ENCODE peak calls at places on chromosome 1, in seven cellular contexts. B is GM06990, A is neural progenitor cell, F is bronchial epithelial cell, G is adipocyte, K is WERI-Rb-1, J is K562. D is an unnamed sample. For H3K36me3, the result is how much of the 10 kb centered on the place peaks cover.

GRCh38 chr1:78472851-78473496 is 17.8 kb upstream of the PTGFR start:
- DNase-seq in B (no peak), A (no peak), F (no peak), G (peak), K (no peak), J (no peak), D (no peak)

GRCh38 chr1:219580019-219580676 is 32.8 kb downstream of the ZC3H11B start:
- DNase-seq in B (no peak), A (no peak), F (no peak), G (no peak), K (no peak), J (no peak), D (no peak)

GRCh38 chr1:82392513-82392912 is 591.8 kb downstream of the ADGRL2 start:
- DNase-seq in B (no peak), A (no peak), F (peak), G (peak), K (no peak), J (no peak), D (no peak)

GRCh38 chr1:203252678-203253077 is 23.2 kb upstream of the CHIT1 start:
- DNase-seq in B (no peak), A (no peak), F (no peak), G (no peak), K (peak), J (no peak), D (no peak)

GRCh38 chr1:90488451-90488850 is 228.7 kb downstream of the BARHL2 start:
- DNase-seq in B (no peak), A (no peak), F (no peak), G (peak), K (no peak), J (no peak), D (no peak)

GRCh38 chr1:236786453-236786852 is 8.6 kb upstream of the MTR start:
- DNase-seq in B (no peak), A (no peak), F (no peak), G (no peak), K (no peak), J (no peak), D (no peak)

GRCh38 chr1:11680270-11681070 is 478 bp downstream of the MAD2L2 start:
- DNase-seq in B (no peak), A (peak), F (no peak), G (no peak), K (no peak), J (peak), D (no peak)

GRCh38 chr1:164709108-164709507 is 150.1 kb downstream of the PBX1 start:
- DNase-seq in B (no peak), A (no peak), F (no peak), G (peak), K (no peak), J (no peak), D (no peak)

GRCh38 chr1:203177471-203178039 is 1.9 kb upstream of the MYBPH start:
- DNase-seq in B (no peak), A (peak), F (peak), G (peak), K (peak), J (no peak), D (no peak)

GRCh38 chr1:243354511-243355153 is 98.8 kb downstream of the SDCCAG8 start:
- DNase-seq in B (no peak), A (no peak), F (no peak), G (peak), K (no peak), J (no peak), D (no peak)

GRCh38 chr1:44545961-44546360 is 128.3 kb downstream of the TMEM53 start:
- DNase-seq in B (no peak), A (no peak), F (peak), G (no peak), K (no peak), J (no peak), D (no peak)

GRCh38 chr1:219805191-219805590 is 123.2 kb downstream of the SLC30A10 start:
- DNase-seq in B (no peak), A (no peak), F (no peak), G (no peak), K (no peak), J (no peak), D (no peak)

GRCh38 chr1:190353538-190354101 is 124.0 kb downstream of the BRINP3 start:
- DNase-seq in B (no peak), A (no peak), F (peak), G (no peak), K (no peak), J (no peak), D (no peak)

GRCh38 chr1:27626031-27626935 is 8.7 kb downstream of the FGR start:
- DNase-seq in B (peak), A (no peak), F (no peak), G (no peak), K (no peak), J (no peak), D (no peak)

GRCh38 chr1:235002706-235003300 is 125.8 kb downstream of the TOMM20 start:
- DNase-seq in B (no peak), A (no peak), F (peak), G (no peak), K (no peak), J (no peak), D (no peak)

GRCh38 chr1:59230622-59231021 is 66.3 kb upstream of the FGGY start:
- DNase-seq in B (no peak), A (no peak), F (peak), G (peak), K (no peak), J (no peak), D (no peak)

GRCh38 chr1:244863491-244864252 is 671 bp downstream of the HNRNPU start:
- DNase-seq in B (no peak), A (no peak), F (no peak), G (no peak), K (no peak), J (peak), D (peak)

GRCh38 chr1:219733511-219733910 is 120.6 kb upstream of the ZC3H11B start:
- DNase-seq in B (no peak), A (no peak), F (no peak), G (no peak), K (no peak), J (no peak), D (no peak)

GRCh38 chr1:110634455-110635281 is 28.5 kb upstream of the KCNA2 start:
- DNase-seq in B (peak), A (no peak), F (peak), G (peak), K (no peak), J (no peak), D (peak)

GRCh38 chr1:234871039-234871709 is 257.5 kb downstream of the TOMM20 start:
- DNase-seq in B (no peak), A (no peak), F (no peak), G (no peak), K (no peak), J (peak), D (no peak)

DNA sequence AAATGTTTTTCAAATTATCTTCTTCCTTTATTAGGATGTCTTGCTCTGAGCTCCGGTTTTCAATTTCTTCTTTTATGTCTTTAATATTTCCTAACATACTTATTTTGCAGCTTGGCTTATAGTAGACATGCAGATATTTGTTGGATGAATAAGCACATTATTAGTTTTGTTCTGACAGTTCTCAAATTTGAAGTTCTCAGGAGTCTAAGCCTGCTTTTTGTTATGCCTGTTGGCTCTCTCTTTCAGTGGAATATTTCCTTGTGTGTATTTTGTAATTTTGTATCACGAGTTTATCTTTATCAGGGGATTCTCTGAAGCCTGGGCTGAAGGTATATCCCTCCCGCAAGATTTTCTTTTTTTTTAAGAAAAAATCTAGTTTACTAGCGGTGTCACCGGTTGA is 105.9 kb downstream of the RGL1 start:
- DNase-seq in B (no peak), A (no peak), F (no peak), G (no peak), K (no peak), J (no peak), D (no peak)
- H3K36me3 ChIP-seq in B (under half), A (under half), F (under half), G (half or more), K (under half), J (under half), D (under half)

GRCh38 chr1:150798509-150798908 is 9.6 kb downstream of the CTSK start:
- DNase-seq in B (no peak), A (peak), F (no peak), G (no peak), K (peak), J (no peak), D (no peak)
- H3K36me3 ChIP-seq in B (under half), A (under half), F (under half), G (half or more), K (under half), J (under half), D (under half)

DNA sequence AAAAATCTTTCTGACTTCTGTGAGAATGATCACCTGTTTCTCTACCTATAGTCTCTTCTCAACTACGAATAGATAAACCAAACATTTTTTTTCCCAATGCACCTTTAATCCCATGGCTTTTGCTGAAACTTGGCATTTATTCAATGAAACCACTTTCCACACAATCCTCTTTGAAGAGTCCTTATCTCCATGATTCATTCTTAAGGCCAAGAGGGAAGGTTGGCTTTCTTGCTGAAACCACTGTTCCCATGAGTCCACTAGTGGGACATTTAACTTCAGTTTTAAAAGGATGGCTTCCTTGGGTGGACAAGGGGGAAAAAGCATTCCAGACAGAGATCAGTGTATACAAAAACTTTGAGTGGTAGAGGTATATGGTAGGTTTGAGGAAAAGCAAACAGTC is 73.6 kb downstream of the CRB1 start:
- DNase-seq in B (no peak), A (no peak), F (no peak), G (no peak), K (no peak), J (no peak), D (no peak)
- H3K36me3 ChIP-seq in B (under half), A (under half), F (under half), G (under half), K (under half), J (under half), D (under half)

DNA sequence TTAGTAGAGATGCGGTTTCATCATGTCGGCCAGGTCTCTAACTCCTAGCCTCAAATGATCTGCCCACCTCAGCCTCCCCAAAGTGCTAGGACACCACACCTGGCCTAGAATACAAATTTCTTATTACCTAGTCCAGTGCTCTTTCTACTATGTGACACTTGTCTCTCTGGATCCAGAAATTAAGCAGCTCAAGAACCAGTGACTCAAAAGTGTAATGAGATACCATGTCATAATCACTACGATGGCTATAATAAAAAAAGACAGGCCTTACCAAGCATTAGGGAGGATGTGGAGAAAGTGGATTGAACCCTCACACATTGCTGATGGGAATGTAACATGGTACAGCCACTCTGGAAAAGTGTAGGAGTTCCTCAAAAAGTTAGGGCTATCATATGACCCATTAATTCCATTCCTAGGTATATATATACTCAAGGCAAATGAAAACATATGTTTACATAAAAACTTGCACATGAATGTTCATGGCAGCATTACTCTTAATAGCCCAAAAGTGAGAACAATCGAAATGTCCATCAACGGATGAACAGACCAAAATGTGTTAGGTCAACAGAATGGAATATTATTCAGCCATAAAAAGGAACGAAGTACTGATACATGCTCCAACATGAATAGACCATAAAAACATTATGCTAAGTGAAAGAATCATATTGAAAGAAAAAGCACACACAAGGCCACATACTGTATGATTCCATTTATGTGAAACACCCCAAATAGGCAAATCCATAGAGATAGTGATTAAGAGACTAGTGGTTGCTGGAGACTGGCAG is 8.3 kb downstream of the TEX38 start:
- DNase-seq in B (no peak), A (no peak), F (no peak), G (no peak), K (no peak), J (no peak), D (no peak)
- H3K36me3 ChIP-seq in B (under half), A (under half), F (under half), G (half or more), K (half or more), J (half or more), D (half or more)

GRCh38 chr1:100279954-100280682 is 14.1 kb downstream of the RTCA start:
- DNase-seq in B (no peak), A (no peak), F (no peak), G (no peak), K (no peak), J (no peak), D (no peak)
- H3K36me3 ChIP-seq in B (under half), A (under half), F (under half), G (half or more), K (half or more), J (half or more), D (half or more)

DNA sequence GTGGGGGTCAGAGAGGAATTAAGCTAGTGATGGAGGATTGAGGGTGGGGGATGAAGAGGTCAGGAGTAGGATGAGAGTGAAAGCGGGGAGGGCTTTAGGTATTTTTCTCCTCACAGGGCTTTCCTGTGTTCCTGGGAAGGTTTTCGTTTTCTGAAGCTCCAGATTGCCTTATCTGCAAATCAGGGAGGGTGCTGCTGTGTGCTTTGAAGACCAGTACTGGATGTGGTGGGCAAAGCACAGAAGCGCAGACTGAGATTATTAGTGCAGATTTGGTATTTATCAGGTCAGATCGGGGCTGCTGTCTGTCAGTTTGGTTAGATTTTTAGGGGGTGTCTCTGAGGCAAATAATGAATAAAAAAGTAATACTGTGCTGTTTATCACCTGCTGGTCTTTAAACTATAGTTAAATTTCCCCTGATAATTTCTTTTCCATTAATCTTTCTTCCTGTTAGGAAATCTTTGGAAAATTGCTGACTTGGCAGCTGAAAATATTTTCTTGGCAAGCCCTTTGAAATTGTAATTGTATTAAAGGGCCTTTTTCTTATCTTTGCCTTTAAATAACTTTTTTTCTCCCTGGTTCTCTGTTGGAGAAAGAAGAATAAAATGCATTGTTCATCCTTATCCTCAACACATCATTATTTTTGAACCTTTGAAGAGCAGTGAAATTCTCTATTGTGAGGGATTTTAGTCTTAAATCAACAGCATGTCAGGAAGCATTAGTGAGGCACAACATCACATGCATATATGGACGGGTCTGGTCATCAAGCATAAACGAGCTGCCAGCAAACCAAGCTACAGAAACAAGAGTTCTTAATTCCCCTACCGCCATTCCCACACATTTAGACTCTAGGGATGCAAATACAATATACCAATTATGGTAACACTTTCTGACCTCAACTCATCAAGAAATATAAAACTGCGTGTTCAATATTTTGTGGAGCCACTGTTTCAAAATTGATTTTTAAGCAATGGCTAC is 139.6 kb downstream of the S1PR1 start:
- DNase-seq in B (no peak), A (no peak), F (no peak), G (no peak), K (no peak), J (no peak), D (no peak)
- H3K36me3 ChIP-seq in B (under half), A (under half), F (under half), G (under half), K (under half), J (under half), D (under half)

GRCh38 chr1:114137497-114137896 is 16.2 kb downstream of the SYT6 start:
- DNase-seq in B (no peak), A (no peak), F (no peak), G (no peak), K (no peak), J (no peak), D (peak)
- H3K36me3 ChIP-seq in B (under half), A (under half), F (under half), G (under half), K (under half), J (under half), D (under half)

DNA sequence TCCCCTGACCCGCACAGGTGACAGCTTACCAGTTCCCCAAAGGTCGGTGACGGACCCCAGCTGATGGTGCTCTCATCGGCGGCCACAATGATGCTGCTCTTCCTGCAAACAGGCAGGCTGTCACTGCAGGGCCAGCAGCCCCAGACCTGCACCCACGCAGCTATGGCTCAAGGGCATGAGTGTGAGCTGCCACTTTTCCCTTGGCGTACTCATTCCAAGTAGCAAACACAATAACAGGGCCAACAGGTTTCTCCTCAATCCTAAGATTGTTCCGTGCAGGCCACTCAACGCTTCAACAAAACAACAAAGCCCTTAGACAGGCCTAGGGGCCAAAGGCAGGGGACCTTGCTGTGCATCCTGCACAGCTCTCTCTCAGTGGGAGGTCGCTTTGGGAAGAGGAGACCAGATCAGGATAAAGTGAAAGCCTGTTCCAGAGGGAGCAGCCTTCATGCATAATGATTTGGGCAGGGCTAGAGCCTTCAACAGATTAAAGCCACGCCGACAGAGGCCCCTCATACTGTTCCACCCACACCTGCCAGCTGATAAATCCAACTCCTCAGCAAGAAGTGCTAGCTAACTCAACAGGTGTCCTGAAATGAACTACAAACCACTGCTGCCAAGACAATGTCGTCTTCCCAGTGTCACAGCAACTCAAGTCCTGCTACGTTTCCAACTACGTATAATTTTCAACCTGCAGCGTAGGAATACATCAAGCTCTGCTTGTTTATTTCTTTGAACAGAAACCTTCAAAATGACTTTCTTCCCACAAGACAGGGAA is 27.2 kb downstream of the RCC2 start:
- DNase-seq in B (no peak), A (no peak), F (peak), G (no peak), K (no peak), J (no peak), D (no peak)
- H3K36me3 ChIP-seq in B (half or more), A (under half), F (half or more), G (half or more), K (half or more), J (half or more), D (half or more)

GRCh38 chr1:93675272-93675671 is 6.4 kb downstream of the BCAR3 start:
- DNase-seq in B (no peak), A (no peak), F (no peak), G (no peak), K (no peak), J (no peak), D (no peak)

GRCh38 chr1:93676424-93676823 is 5.2 kb downstream of the BCAR3 start:
- DNase-seq in B (no peak), A (no peak), F (no peak), G (no peak), K (no peak), J (no peak), D (no peak)

GRCh38 chr1:93677729-93678128 is 3.9 kb downstream of the BCAR3 start:
- DNase-seq in B (no peak), A (no peak), F (no peak), G (no peak), K (no peak), J (no peak), D (no peak)

GRCh38 chr1:93678491-93678890 is 3.1 kb downstream of the BCAR3 start:
- DNase-seq in B (no peak), A (no peak), F (no peak), G (no peak), K (no peak), J (no peak), D (no peak)

DNA sequence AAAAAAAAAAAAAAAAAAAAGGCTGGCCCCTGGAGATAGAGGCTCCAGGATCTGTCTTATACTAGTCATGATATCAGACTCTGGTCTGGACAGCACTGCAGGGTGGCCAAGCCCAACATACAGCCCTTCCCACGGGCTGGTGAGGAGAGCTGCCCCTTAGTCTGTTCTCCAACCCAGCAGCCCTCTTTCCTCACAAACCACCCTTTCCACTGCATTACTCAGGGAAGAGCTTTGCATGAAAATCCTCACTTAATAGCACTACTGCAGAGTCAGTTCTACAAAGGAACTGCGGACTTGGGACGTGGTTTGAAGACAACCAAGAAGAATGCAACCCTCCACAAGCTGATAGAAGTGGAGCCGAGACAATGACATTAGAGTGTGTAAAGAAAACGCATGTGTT is 5.7 kb downstream of the BCAR3 start:
- DNase-seq in B (no peak), A (no peak), F (no peak), G (no peak), K (no peak), J (no peak), D (no peak)
- H3K36me3 ChIP-seq in B (under half), A (under half), F (under half), G (under half), K (under half), J (under half), D (under half)

D was measured in ascending aorta.